ENCODE peak calls at places on chromosomes 13 and 19, in nine cellular contexts. O is NCI-H345; W is NCI-H748 treated with DMSO at 0.1 percent for 48 hours; I is T-cell; E is fibroblast of the aortic adventitia; N is bronchial epithelial cell; M is EL; B is colonic mucosa; J is stimulated activated CD4-positive, alpha-beta T cell treated with anti-CD3 and anti-CD28 coated beads, TNF-alpha, amount 100 ng/mL, for 24 hours. T is an unnamed sample.

GRCh38 chr19:18385359-18385674 is 641 bp upstream of the GDF15 start:
- DNase-seq in O (no peak), W (no peak), I (no peak), E (no peak), N (peak; percentile 49), M (no peak), B (no peak), J (no peak), T (no peak)

GRCh38 chr13:30776661-30777060 is 41.3 kb downstream of the ALOX5AP start:
- DNase-seq in O (no peak), W (no peak), I (no peak), E (no peak), N (no peak), M (no peak), B (no peak), J (no peak), T (no peak)

GRCh38 chr19:16022251-16022650 is 54.0 kb upstream of the TPM4 start:
- DNase-seq in O (no peak), W (no peak), I (no peak), E (no peak), N (no peak), M (no peak), B (no peak), J (no peak), T (no peak)

GRCh38 chr13:68551701-68552522 is 1321.8 kb upstream of the PCDH9 start:
- DNase-seq in O (no peak), W (no peak), I (no peak), E (no peak), N (no peak), M (no peak), B (no peak), J (no peak), T (no peak)

GRCh38 chr19:4038057-4038456 is 28.6 kb downstream of the ZBTB7A start:
- DNase-seq in O (no peak), W (no peak), I (no peak), E (no peak), N (no peak), M (no peak), B (no peak), J (no peak), T (no peak)

GRCh38 chr19:38683393-38684077 is 36.1 kb downstream of the ACTN4 start:
- DNase-seq in O (peak; percentile 58), W (no peak), I (peak; percentile 27), E (peak; percentile 88), N (peak; percentile 100), M (peak; percentile 93), B (peak; percentile 92), J (peak; percentile 35), T (peak; percentile 56)

GRCh38 chr19:12666305-12667048 is at the start of the genes MAN2B1 and WDR83:
- DNase-seq in O (peak; percentile 55), W (peak; percentile 10), I (peak; percentile 62), E (peak; percentile 34), N (peak; percentile 57), M (peak; percentile 78), B (peak; percentile 81), J (peak; percentile 82), T (peak; percentile 76)

GRCh38 chr13:27336005-27336673 is 65.5 kb downstream of the RASL11A start:
- DNase-seq in O (no peak), W (no peak), I (no peak), E (peak; percentile 61), N (no peak), M (no peak), B (no peak), J (no peak), T (no peak)

GRCh38 chr13:78176880-78177279 is 258.2 kb upstream of the EDNRB start:
- DNase-seq in O (no peak), W (no peak), I (no peak), E (no peak), N (no peak), M (no peak), B (no peak), J (no peak), T (no peak)

GRCh38 chr13:107459430-107459829 is 755.9 kb downstream of the LIG4 start:
- DNase-seq in O (no peak), W (no peak), I (no peak), E (peak; percentile 70), N (no peak), M (no peak), B (no peak), J (no peak), T (no peak)

GRCh38 chr13:22012676-22013075 is 341.8 kb downstream of the FGF9 start:
- DNase-seq in O (peak; percentile 31), W (peak; percentile 65), I (no peak), E (no peak), N (no peak), M (no peak), B (no peak), J (no peak), T (no peak)

GRCh38 chr13:102677122-102677521 is 17.7 kb downstream of the METTL21C start:
- DNase-seq in O (no peak), W (no peak), I (no peak), E (no peak), N (no peak), M (no peak), B (no peak), J (no peak), T (no peak)

GRCh38 chr13:83753912-83754624 is 128.2 kb downstream of the SLITRK1 start:
- DNase-seq in O (no peak), W (no peak), I (no peak), E (no peak), N (peak; percentile 48), M (peak; percentile 70), B (no peak), J (no peak), T (no peak)

GRCh38 chr13:93004919-93005318 is 221.7 kb upstream of the GPC6 start:
- DNase-seq in O (no peak), W (no peak), I (no peak), E (peak; percentile 37), N (peak; percentile 20), M (no peak), B (no peak), J (no peak), T (no peak)

GRCh38 chr19:40630571-40631160 is 29.5 kb downstream of the LTBP4 start:
- DNase-seq in O (no peak), W (no peak), I (no peak), E (no peak), N (no peak), M (no peak), B (no peak), J (no peak), T (no peak)

GRCh38 chr19:17722655-17723240 is 3.5 kb downstream of the MAP1S start:
- DNase-seq in O (no peak), W (no peak), I (no peak), E (no peak), N (no peak), M (no peak), B (no peak), J (no peak), T (no peak)

T was measured in activated T-helper 9 cell treated with anti-CD3 and anti-CD28 coated beads, Interleukin-2, amount 50 U/mL, for 16 hours.